ENCODE peak calls at places on chromosomes 1 and 21, in seven cellular contexts. Z, N, P, S, L, C and F are unnamed samples.

GRCh38 chr21:45972716-45973474 is 8.7 kb upstream of the COL6A1 start:
- DNase-seq in Z (no peak), N (peak), P (no peak), S (peak), L (peak), C (no peak), F (peak)

GRCh38 chr1:44817771-44818495 is 9.6 kb downstream of the BTBD19 start:
- DNase-seq in Z (no peak), N (no peak), P (no peak), S (no peak), L (peak), C (no peak), F (no peak)

GRCh38 chr1:225770586-225771248 is 6.9 kb upstream of the SRP9 start:
- DNase-seq in Z (no peak), N (no peak), P (no peak), S (no peak), L (peak), C (no peak), F (no peak)

GRCh38 chr1:26434161-26434752 is 2.1 kb downstream of the DHDDS start:
- DNase-seq in Z (no peak), N (no peak), P (no peak), S (no peak), L (no peak), C (no peak), F (no peak)

GRCh38 chr1:239058190-239058589 is 328.2 kb upstream of the CHRM3 start:
- DNase-seq in Z (no peak), N (no peak), P (no peak), S (no peak), L (no peak), C (no peak), F (no peak)

GRCh38 chr1:1664941-1665814 is 6.4 kb upstream of the CDK11B start:
- DNase-seq in Z (no peak), N (no peak), P (no peak), S (peak), L (peak), C (no peak), F (no peak)

GRCh38 chr1:236039736-236040670 is 24.9 kb downstream of the NID1 start:
- DNase-seq in Z (no peak), N (no peak), P (no peak), S (no peak), L (no peak), C (no peak), F (peak)

GRCh38 chr1:69985901-69986439 is 219.4 kb downstream of the LRRC40 start:
- DNase-seq in Z (no peak), N (no peak), P (no peak), S (no peak), L (no peak), C (no peak), F (no peak)

GRCh38 chr1:156994277-156994676 is 51.3 kb downstream of the ARHGEF11 start:
- DNase-seq in Z (no peak), N (no peak), P (no peak), S (no peak), L (no peak), C (no peak), F (no peak)

GRCh38 chr1:29579821-29580425 is 343.6 kb downstream of the PTPRU start:
- DNase-seq in Z (no peak), N (no peak), P (no peak), S (no peak), L (no peak), C (no peak), F (no peak)

GRCh38 chr1:20362856-20363255 is 72.2 kb downstream of the VWA5B1 start:
- DNase-seq in Z (no peak), N (no peak), P (no peak), S (no peak), L (no peak), C (no peak), F (no peak)

GRCh38 chr1:179296356-179296755 is 2.8 kb downstream of the SOAT1 start:
- DNase-seq in Z (no peak), N (no peak), P (no peak), S (no peak), L (no peak), C (no peak), F (no peak)

GRCh38 chr1:179295356-179295755 is 1.8 kb downstream of the SOAT1 start:
- DNase-seq in Z (no peak), N (no peak), P (no peak), S (no peak), L (no peak), C (no peak), F (no peak)

GRCh38 chr1:179296831-179297377 is 3.3 kb downstream of the SOAT1 start:
- DNase-seq in Z (no peak), N (no peak), P (no peak), S (no peak), L (no peak), C (no peak), F (no peak)

GRCh38 chr1:179288977-179289376 is 4.6 kb upstream of the SOAT1 start:
- DNase-seq in Z (no peak), N (no peak), P (no peak), S (no peak), L (no peak), C (no peak), F (no peak)

GRCh38 chr1:179293340-179294327 is at the start of gene SOAT1:
- DNase-seq in Z (peak), N (peak), P (peak), S (peak), L (peak), C (peak), F (peak)
- TF ChIP-seq EP300 in Z (no peak), N (no peak), P (no peak), S (no peak), L (no peak), C (no peak), F (peak)

GRCh38 chr1:33342041-33342723 is 21.3 kb upstream of the A3GALT2 start:
- DNase-seq in Z (peak), N (peak), P (no peak), S (no peak), L (peak), C (peak), F (peak)
- TF ChIP-seq EP300 in Z (peak), N (no peak), P (no peak), S (no peak), L (no peak), C (no peak), F (peak)

GRCh38 chr1:24946861-24947658 is 17.0 kb upstream of the RUNX3 start:
- DNase-seq in Z (no peak), N (no peak), P (no peak), S (no peak), L (no peak), C (no peak), F (no peak)
- TF ChIP-seq EP300 in Z (no peak), N (no peak), P (no peak), S (no peak), L (no peak), C (no peak), F (no peak)

GRCh38 chr1:234544094-234544579 is 65.2 kb upstream of the TARBP1 start:
- DNase-seq in Z (no peak), N (peak), P (peak), S (peak), L (peak), C (peak), F (peak)
- TF ChIP-seq EP300 in Z (no peak), N (peak), P (peak), S (peak), L (no peak), C (peak), F (no peak)

GRCh38 chr1:32321712-32322291 is 14.2 kb downstream of the MARCKSL1 start:
- DNase-seq in Z (peak), N (peak), P (no peak), S (no peak), L (no peak), C (peak), F (no peak)
- TF ChIP-seq EP300 in Z (no peak), N (peak), P (no peak), S (no peak), L (no peak), C (no peak), F (no peak)

GRCh38 chr1:145956361-145956760 is 1.5 kb downstream of the LIX1L start:
- DNase-seq in Z (no peak), N (no peak), P (no peak), S (no peak), L (no peak), C (no peak), F (no peak)

GRCh38 chr1:145959333-145959732 is 1.5 kb upstream of the LIX1L start:
- DNase-seq in Z (no peak), N (no peak), P (no peak), S (no peak), L (no peak), C (no peak), F (no peak)

GRCh38 chr1:145956776-145957442 is 908 bp downstream of the LIX1L start:
- DNase-seq in Z (no peak), N (no peak), P (no peak), S (no peak), L (peak), C (no peak), F (no peak)

GRCh38 chr1:145958734-145959133 is 917 bp upstream of the LIX1L start:
- DNase-seq in Z (no peak), N (no peak), P (no peak), S (no peak), L (no peak), C (no peak), F (no peak)

GRCh38 chr1:145957443-145958319 is at the start of gene LIX1L:
- DNase-seq in Z (peak), N (peak), P (peak), S (peak), L (peak), C (peak), F (peak)
- TF ChIP-seq EP300 in Z (no peak), N (no peak), P (no peak), S (no peak), L (peak), C (peak), F (peak)

GRCh38 chr1:40257313-40257687 is 736 bp upstream of the ZMPSTE24 start:
- DNase-seq in Z (no peak), N (no peak), P (no peak), S (no peak), L (no peak), C (peak), F (no peak)

GRCh38 chr1:40256401-40257084 is 1.5 kb upstream of the ZMPSTE24 start:
- DNase-seq in Z (no peak), N (no peak), P (no peak), S (no peak), L (no peak), C (no peak), F (no peak)

GRCh38 chr1:40258445-40258769 is 371 bp downstream of the ZMPSTE24 start:
- DNase-seq in Z (no peak), N (no peak), P (no peak), S (no peak), L (no peak), C (no peak), F (no peak)

GRCh38 chr1:40255231-40255630 is 2.8 kb upstream of the ZMPSTE24 start:
- DNase-seq in Z (no peak), N (no peak), P (no peak), S (no peak), L (no peak), C (no peak), F (no peak)

GRCh38 chr1:40257688-40258444 is at the start of gene ZMPSTE24:
- DNase-seq in Z (peak), N (peak), P (peak), S (peak), L (peak), C (peak), F (peak)
- TF ChIP-seq EP300 in Z (no peak), N (no peak), P (peak), S (peak), L (no peak), C (no peak), F (no peak)